ENCODE peak calls at places on chromosomes 4 and X, in five cellular contexts. One of them, this sample, is unnamed.

GRCh38 chrX:150052226-150052625 is 113.9 kb upstream of the EOLA2 start:
- DNase-seq in GM10248: no peak
- DNase-seq in Peyer's patch: no peak
- DNase-seq in GM12865: no peak
- DNase-seq in omental fat pad: no peak
- DNase-seq in this sample: no peak

GRCh38 chr4:124640037-124640730 is 72.3 kb downstream of the ANKRD50 start:
- DNase-seq in GM12865: no peak
- DNase-seq in GM10248: no peak
- DNase-seq in omental fat pad: no peak
- DNase-seq in Peyer's patch: no peak
- DNase-seq in this sample: no peak

GRCh38 chrX:78957768-78958130 is 12.6 kb downstream of the P2RY10 start:
- DNase-seq in Peyer's patch: no peak
- DNase-seq in GM12865: peak
- DNase-seq in GM10248: peak
- DNase-seq in omental fat pad: no peak
- DNase-seq in this sample: no peak

GRCh38 chr4:90226734-90227133 is 99.5 kb downstream of the CCSER1 start:
- DNase-seq in GM12865: no peak
- DNase-seq in Peyer's patch: no peak
- DNase-seq in GM10248: no peak
- DNase-seq in omental fat pad: no peak
- DNase-seq in this sample: no peak

GRCh38 chrX:28625223-28625622 is 38.0 kb downstream of the IL1RAPL1 start:
- DNase-seq in Peyer's patch: no peak
- DNase-seq in omental fat pad: no peak
- DNase-seq in GM10248: no peak
- DNase-seq in GM12865: no peak
- DNase-seq in this sample: no peak

GRCh38 chr4:107834241-107834856 is 9.6 kb downstream of the SGMS2 start:
- DNase-seq in GM12865: no peak
- DNase-seq in omental fat pad: no peak
- DNase-seq in Peyer's patch: no peak
- DNase-seq in GM10248: no peak
- DNase-seq in this sample: no peak

GRCh38 chr4:24214796-24215195 is 324.9 kb upstream of the PPARGC1A start:
- DNase-seq in omental fat pad: no peak
- DNase-seq in GM10248: no peak
- DNase-seq in GM12865: no peak
- DNase-seq in Peyer's patch: no peak
- DNase-seq in this sample: no peak

GRCh38 chrX:83658731-83659130 is 150.6 kb downstream of the POU3F4 start:
- DNase-seq in GM10248: peak
- DNase-seq in Peyer's patch: no peak
- DNase-seq in GM12865: no peak
- DNase-seq in omental fat pad: no peak
- DNase-seq in this sample: no peak

DNA sequence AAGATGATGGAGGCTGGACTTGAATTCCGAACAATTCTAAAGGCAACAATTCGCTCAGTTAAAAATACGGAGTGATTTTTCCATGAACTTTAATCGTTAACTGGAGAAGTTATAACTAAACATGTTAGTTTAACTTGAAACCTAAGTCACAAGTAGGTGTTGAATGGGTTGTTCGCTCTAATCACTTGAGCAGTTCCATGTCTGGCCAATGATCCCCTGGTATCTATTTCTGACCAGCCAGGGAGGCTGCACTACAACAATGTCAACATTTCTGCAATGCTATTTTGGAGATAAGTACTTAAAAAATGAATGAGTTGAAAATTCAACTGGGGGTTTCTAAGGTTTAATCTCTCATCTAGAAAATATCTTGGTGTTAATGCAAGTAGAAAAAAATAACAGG is 112.5 kb downstream of the NR3C2 start:
- DNase-seq in Peyer's patch: no peak
- DNase-seq in GM12865: no peak
- DNase-seq in omental fat pad: no peak
- DNase-seq in GM10248: no peak
- DNase-seq in this sample: no peak
- TF ChIP-seq CTCF in Peyer's patch: no peak
- TF ChIP-seq CTCF in GM12865: no peak
- TF ChIP-seq CTCF in omental fat pad: no peak
- TF ChIP-seq CTCF in GM10248: no peak
- TF ChIP-seq CTCF in this sample: no peak

GRCh38 chr4:139851639-139852038 is 186.0 kb downstream of the MGST2 start:
- DNase-seq in GM10248: no peak
- DNase-seq in GM12865: no peak
- DNase-seq in Peyer's patch: no peak
- DNase-seq in omental fat pad: no peak
- DNase-seq in this sample: no peak
- TF ChIP-seq CTCF in GM10248: no peak
- TF ChIP-seq CTCF in GM12865: no peak
- TF ChIP-seq CTCF in Peyer's patch: no peak
- TF ChIP-seq CTCF in omental fat pad: no peak
- TF ChIP-seq CTCF in this sample: no peak

GRCh38 chr4:127586922-127587571 is 45.7 kb upstream of the INTU start:
- DNase-seq in omental fat pad: no peak
- DNase-seq in GM10248: peak
- DNase-seq in GM12865: peak
- DNase-seq in Peyer's patch: no peak
- DNase-seq in this sample: no peak
- TF ChIP-seq CTCF in omental fat pad: no peak
- TF ChIP-seq CTCF in GM10248: peak
- TF ChIP-seq CTCF in GM12865: peak
- TF ChIP-seq CTCF in Peyer's patch: peak
- TF ChIP-seq CTCF in this sample: no peak

GRCh38 chr4:147933779-147934178 is 201.9 kb downstream of the ARHGAP10 start:
- DNase-seq in GM12865: no peak
- DNase-seq in omental fat pad: no peak
- DNase-seq in Peyer's patch: no peak
- DNase-seq in GM10248: no peak
- DNase-seq in this sample: no peak

GRCh38 chr4:147938481-147938880 is 206.6 kb downstream of the ARHGAP10 start:
- DNase-seq in omental fat pad: no peak
- DNase-seq in Peyer's patch: no peak
- DNase-seq in GM12865: no peak
- DNase-seq in GM10248: no peak
- DNase-seq in this sample: no peak

GRCh38 chr4:147927377-147928137 is 195.7 kb downstream of the ARHGAP10 start:
- DNase-seq in GM10248: no peak
- DNase-seq in Peyer's patch: no peak
- DNase-seq in omental fat pad: no peak
- DNase-seq in GM12865: no peak
- DNase-seq in this sample: no peak

GRCh38 chr4:147928400-147928799 is 196.5 kb downstream of the ARHGAP10 start:
- DNase-seq in GM12865: no peak
- DNase-seq in omental fat pad: no peak
- DNase-seq in GM10248: no peak
- DNase-seq in Peyer's patch: no peak
- DNase-seq in this sample: no peak

GRCh38 chr4:147933316-147933715 is 201.4 kb downstream of the ARHGAP10 start:
- DNase-seq in GM12865: no peak
- DNase-seq in omental fat pad: no peak
- DNase-seq in Peyer's patch: no peak
- DNase-seq in GM10248: no peak
- DNase-seq in this sample: no peak
- TF ChIP-seq CTCF in GM12865: no peak
- TF ChIP-seq CTCF in omental fat pad: no peak
- TF ChIP-seq CTCF in Peyer's patch: peak
- TF ChIP-seq CTCF in GM10248: peak
- TF ChIP-seq CTCF in this sample: no peak

GRCh38 chrX:140701480-140701879 is 8.1 kb upstream of the LINC00632 start:
- DNase-seq in omental fat pad: no peak
- DNase-seq in Peyer's patch: no peak
- DNase-seq in GM12865: peak
- DNase-seq in GM10248: no peak
- DNase-seq in this sample: no peak

DNA sequence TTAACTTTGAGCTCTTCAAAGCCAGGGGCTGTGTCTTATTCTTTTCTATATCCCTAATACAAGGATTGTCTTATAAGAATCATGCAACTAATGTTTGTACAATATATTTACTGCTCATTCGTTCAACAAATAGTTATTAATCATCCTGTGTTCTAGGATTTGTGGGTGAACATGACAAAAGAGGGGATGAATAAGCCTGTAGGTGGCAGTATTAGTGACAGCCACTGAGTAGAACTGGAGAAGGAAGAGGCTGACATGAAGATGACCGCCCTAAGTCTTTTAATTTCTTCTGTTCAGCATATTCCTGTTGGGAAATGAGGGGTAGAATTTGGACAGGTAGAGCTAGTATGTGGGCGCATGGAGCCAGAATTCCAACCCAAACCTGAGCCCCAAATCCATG is 11.9 kb upstream of the LINC00632 start:
- DNase-seq in omental fat pad: no peak
- DNase-seq in GM10248: no peak
- DNase-seq in Peyer's patch: no peak
- DNase-seq in GM12865: no peak
- DNase-seq in this sample: no peak
- TF ChIP-seq CTCF in omental fat pad: no peak
- TF ChIP-seq CTCF in GM10248: no peak
- TF ChIP-seq CTCF in Peyer's patch: no peak
- TF ChIP-seq CTCF in GM12865: no peak
- TF ChIP-seq CTCF in this sample: no peak